ENCODE peak calls at places on chromosome 6, in six cellular contexts. One of them, this sample, is unnamed.

GRCh38 chr6:34274129-34274528 is 25.3 kb upstream of the SMIM29 start:
- DNase-seq in cardiac fibroblast: no peak
- DNase-seq in uterus: no peak
- DNase-seq in A549: no peak
- DNase-seq in H9: no peak
- DNase-seq in foreskin fibroblast: no peak
- DNase-seq in this sample: no peak

GRCh38 chr6:21141616-21142303 is 451.8 kb upstream of the SOX4 start:
- DNase-seq in H9: no peak
- DNase-seq in uterus: no peak
- DNase-seq in A549: no peak
- DNase-seq in cardiac fibroblast: no peak
- DNase-seq in foreskin fibroblast: no peak
- DNase-seq in this sample: no peak

GRCh38 chr6:35496851-35497570 is at the start of gene TEAD3:
- DNase-seq in uterus: peak
- DNase-seq in H9: peak
- DNase-seq in foreskin fibroblast: peak
- DNase-seq in cardiac fibroblast: peak
- DNase-seq in A549: peak
- DNase-seq in this sample: peak

GRCh38 chr6:81886157-81886556 is 133.7 kb upstream of the TENT5A start:
- DNase-seq in H9: no peak
- DNase-seq in foreskin fibroblast: no peak
- DNase-seq in cardiac fibroblast: no peak
- DNase-seq in A549: no peak
- DNase-seq in uterus: no peak
- DNase-seq in this sample: no peak

GRCh38 chr6:135851442-135852271 is at the start of gene PDE7B:
- DNase-seq in cardiac fibroblast: peak
- DNase-seq in foreskin fibroblast: peak
- DNase-seq in H9: peak
- DNase-seq in A549: peak
- DNase-seq in uterus: peak
- DNase-seq in this sample: peak

GRCh38 chr6:40855481-40855880 is 183.5 kb downstream of the UNC5CL start:
- DNase-seq in foreskin fibroblast: no peak
- DNase-seq in cardiac fibroblast: no peak
- DNase-seq in uterus: no peak
- DNase-seq in H9: no peak
- DNase-seq in A549: no peak
- DNase-seq in this sample: no peak

GRCh38 chr6:45838996-45839395 is 176.7 kb downstream of the CLIC5 start:
- DNase-seq in A549: no peak
- DNase-seq in foreskin fibroblast: no peak
- DNase-seq in H9: no peak
- DNase-seq in uterus: no peak
- DNase-seq in cardiac fibroblast: no peak
- DNase-seq in this sample: no peak

GRCh38 chr6:129929433-129929832 is 68.3 kb upstream of the TMEM244 start:
- DNase-seq in H9: no peak
- DNase-seq in A549: no peak
- DNase-seq in cardiac fibroblast: peak
- DNase-seq in foreskin fibroblast: peak
- DNase-seq in uterus: no peak
- DNase-seq in this sample: peak

GRCh38 chr6:72954736-72955135 is 270.6 kb downstream of the KHDC1L start:
- DNase-seq in H9: no peak
- DNase-seq in uterus: no peak
- DNase-seq in cardiac fibroblast: peak
- DNase-seq in foreskin fibroblast: no peak
- DNase-seq in A549: no peak
- DNase-seq in this sample: no peak

GRCh38 chr6:106199998-106200397 is 113.9 kb downstream of the PRDM1 start:
- DNase-seq in A549: no peak
- DNase-seq in uterus: no peak
- DNase-seq in foreskin fibroblast: peak
- DNase-seq in cardiac fibroblast: peak
- DNase-seq in H9: no peak
- DNase-seq in this sample: peak

GRCh38 chr6:85576479-85576878 is 17.2 kb downstream of the SNX14 start:
- DNase-seq in H9: no peak
- DNase-seq in foreskin fibroblast: no peak
- DNase-seq in A549: no peak
- DNase-seq in cardiac fibroblast: peak
- DNase-seq in uterus: no peak
- DNase-seq in this sample: no peak

GRCh38 chr6:120378582-120379220 is 955.6 kb downstream of the TBC1D32 start:
- DNase-seq in cardiac fibroblast: peak
- DNase-seq in H9: no peak
- DNase-seq in uterus: no peak
- DNase-seq in A549: peak
- DNase-seq in foreskin fibroblast: no peak
- DNase-seq in this sample: no peak
- TF ChIP-seq CTCF in cardiac fibroblast: peak
- TF ChIP-seq CTCF in H9: peak
- TF ChIP-seq CTCF in uterus: no peak
- TF ChIP-seq CTCF in A549: peak
- TF ChIP-seq CTCF in foreskin fibroblast: peak
- TF ChIP-seq CTCF in this sample: peak

GRCh38 chr6:144155529-144155928 is 5.2 kb downstream of the STX11 start:
- DNase-seq in foreskin fibroblast: no peak
- DNase-seq in H9: no peak
- DNase-seq in cardiac fibroblast: no peak
- DNase-seq in A549: no peak
- DNase-seq in uterus: no peak
- DNase-seq in this sample: no peak
- TF ChIP-seq CTCF in foreskin fibroblast: no peak
- TF ChIP-seq CTCF in H9: no peak
- TF ChIP-seq CTCF in cardiac fibroblast: no peak
- TF ChIP-seq CTCF in A549: no peak
- TF ChIP-seq CTCF in uterus: no peak
- TF ChIP-seq CTCF in this sample: no peak

GRCh38 chr6:79231101-79231500 is 3.4 kb downstream of the HMGN3 start:
- DNase-seq in foreskin fibroblast: no peak
- DNase-seq in uterus: no peak
- DNase-seq in A549: no peak
- DNase-seq in H9: no peak
- DNase-seq in cardiac fibroblast: peak
- DNase-seq in this sample: no peak

GRCh38 chr6:79234150-79235022 is at the start of gene HMGN3:
- DNase-seq in H9: peak
- DNase-seq in A549: peak
- DNase-seq in uterus: peak
- DNase-seq in cardiac fibroblast: peak
- DNase-seq in foreskin fibroblast: peak
- DNase-seq in this sample: peak

GRCh38 chr6:79230149-79230548 is 4.3 kb downstream of the HMGN3 start:
- DNase-seq in uterus: no peak
- DNase-seq in A549: no peak
- DNase-seq in foreskin fibroblast: no peak
- DNase-seq in cardiac fibroblast: peak
- DNase-seq in H9: no peak
- DNase-seq in this sample: no peak

GRCh38 chr6:79232696-79233462 is 1.6 kb downstream of the HMGN3 start:
- DNase-seq in A549: no peak
- DNase-seq in uterus: no peak
- DNase-seq in H9: no peak
- DNase-seq in cardiac fibroblast: no peak
- DNase-seq in foreskin fibroblast: no peak
- DNase-seq in this sample: no peak

GRCh38 chr6:79233611-79234149 is 802 bp downstream of the HMGN3 start:
- DNase-seq in uterus: peak
- DNase-seq in A549: peak
- DNase-seq in cardiac fibroblast: peak
- DNase-seq in H9: peak
- DNase-seq in foreskin fibroblast: peak
- DNase-seq in this sample: peak
- TF ChIP-seq CTCF in uterus: peak
- TF ChIP-seq CTCF in A549: no peak
- TF ChIP-seq CTCF in cardiac fibroblast: peak
- TF ChIP-seq CTCF in H9: peak
- TF ChIP-seq CTCF in foreskin fibroblast: peak
- TF ChIP-seq CTCF in this sample: peak

GRCh38 chr6:70956191-70956450 is 739 bp downstream of the B3GAT2 start:
- DNase-seq in H9: no peak
- DNase-seq in foreskin fibroblast: no peak
- DNase-seq in A549: no peak
- DNase-seq in cardiac fibroblast: no peak
- DNase-seq in uterus: no peak
- DNase-seq in this sample: no peak
- TF ChIP-seq CTCF in H9: peak
- TF ChIP-seq CTCF in foreskin fibroblast: no peak
- TF ChIP-seq CTCF in A549: no peak
- TF ChIP-seq CTCF in cardiac fibroblast: no peak
- TF ChIP-seq CTCF in uterus: no peak
- TF ChIP-seq CTCF in this sample: no peak

GRCh38 chr6:54737247-54737646 is 109.3 kb upstream of the FAM83B start:
- DNase-seq in A549: no peak
- DNase-seq in foreskin fibroblast: no peak
- DNase-seq in H9: peak
- DNase-seq in uterus: no peak
- DNase-seq in cardiac fibroblast: no peak
- DNase-seq in this sample: no peak
- TF ChIP-seq CTCF in A549: no peak
- TF ChIP-seq CTCF in foreskin fibroblast: peak
- TF ChIP-seq CTCF in H9: peak
- TF ChIP-seq CTCF in uterus: no peak
- TF ChIP-seq CTCF in cardiac fibroblast: peak
- TF ChIP-seq CTCF in this sample: peak

DNA sequence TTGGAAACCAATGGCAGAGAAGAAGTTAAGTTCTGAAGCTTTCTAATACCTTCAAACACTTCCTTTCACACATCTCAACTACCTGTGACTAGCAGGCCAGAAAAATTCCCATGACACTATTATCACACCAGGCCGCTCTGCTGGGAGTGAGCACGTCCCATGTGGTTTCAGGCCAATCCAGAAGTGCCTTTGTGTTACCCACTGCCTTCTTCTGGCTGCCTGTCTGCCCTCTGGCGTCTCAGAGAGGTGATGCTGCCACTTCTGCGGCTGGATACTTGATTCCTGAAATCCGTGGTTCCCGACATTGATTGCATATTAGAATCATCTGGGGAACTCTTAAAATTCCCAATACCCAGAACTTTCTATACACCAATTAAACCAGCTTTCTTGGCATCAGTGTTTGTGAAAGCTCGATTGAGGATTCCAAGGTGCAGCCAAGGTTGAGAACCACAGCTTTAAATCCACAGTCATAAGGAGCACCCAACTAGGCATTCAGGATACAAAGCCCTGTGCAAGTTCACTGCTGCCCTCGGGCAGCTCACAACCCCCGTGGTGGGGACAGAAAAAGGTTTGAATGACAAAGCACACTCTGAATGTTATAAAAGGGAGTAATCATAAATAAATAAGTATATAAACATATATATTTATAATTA is 65.6 kb downstream of the STMND1 start:
- DNase-seq in uterus: no peak
- DNase-seq in cardiac fibroblast: peak
- DNase-seq in foreskin fibroblast: peak
- DNase-seq in H9: peak
- DNase-seq in A549: peak
- DNase-seq in this sample: peak
- TF ChIP-seq CTCF in uterus: no peak
- TF ChIP-seq CTCF in cardiac fibroblast: peak
- TF ChIP-seq CTCF in foreskin fibroblast: peak
- TF ChIP-seq CTCF in H9: peak
- TF ChIP-seq CTCF in A549: peak
- TF ChIP-seq CTCF in this sample: peak

DNA sequence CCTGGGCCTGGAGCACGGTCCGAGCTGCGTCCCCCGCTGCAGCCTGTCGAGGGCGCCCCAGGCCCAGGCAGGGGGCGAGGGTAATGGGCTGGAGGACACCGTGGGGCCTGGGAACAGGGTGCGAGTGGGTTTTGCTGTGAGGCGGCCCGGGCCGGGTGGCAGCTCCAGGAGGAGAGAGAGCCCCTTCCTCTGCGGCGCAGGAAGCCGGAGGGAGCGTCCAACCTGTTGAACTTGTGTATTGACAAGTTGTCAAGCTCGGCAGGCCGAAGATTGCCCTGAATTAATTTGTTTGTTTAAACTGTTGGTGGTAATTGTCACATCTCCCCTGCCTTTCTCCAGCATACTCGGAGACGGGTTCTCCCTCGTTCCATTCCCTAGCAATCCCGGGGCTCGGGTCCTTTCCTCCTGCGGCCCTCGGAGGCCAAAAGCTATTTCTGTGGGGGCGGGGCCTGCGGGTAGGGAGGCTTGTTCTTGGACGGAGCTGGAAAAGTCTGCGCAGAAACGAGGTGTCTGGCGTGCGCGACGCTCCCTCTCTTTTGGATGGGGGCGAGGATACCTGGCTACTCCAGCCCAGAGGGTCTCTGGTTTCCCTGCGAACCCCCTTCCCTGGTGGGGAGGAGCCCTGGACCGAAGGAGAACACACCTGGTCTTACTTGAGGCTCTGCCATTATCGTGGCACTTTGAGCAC is 9.9 kb downstream of the NR2E1 start:
- DNase-seq in foreskin fibroblast: no peak
- DNase-seq in uterus: no peak
- DNase-seq in cardiac fibroblast: no peak
- DNase-seq in A549: no peak
- DNase-seq in H9: peak
- DNase-seq in this sample: no peak
- TF ChIP-seq CTCF in foreskin fibroblast: no peak
- TF ChIP-seq CTCF in uterus: no peak
- TF ChIP-seq CTCF in cardiac fibroblast: no peak
- TF ChIP-seq CTCF in A549: no peak
- TF ChIP-seq CTCF in H9: peak
- TF ChIP-seq CTCF in this sample: peak

This sample was measured in brain microvascular endothelial cell.